ENCODE peak calls at places on chromosome 12, in ten cellular contexts. C is mucosa of descending colon, P is fibroblast of lung, V is right lobe of liver, Y is upper lobe of right lung, Q is heart left ventricle, K is mammary epithelial cell, A is transverse colon, T is suprapubic skin, X is pancreas. I is an unnamed sample. For H3K4me1, the result is how much of the 10 kb centered on the place peaks cover.

GRCh38 chr12:12938541-12938940 is 13.4 kb downstream of the GPRC5D start:
- DNase-seq in C (no peak), P (no peak), V (no peak), Y (no peak), Q (no peak), K (no peak), A (no peak), T (no peak), X (no peak), I (no peak)

GRCh38 chr12:48969847-48970701 is 1.5 kb downstream of the WNT10B start:
- DNase-seq in C (peak), P (peak), V (no peak), Y (no peak), Q (no peak), K (no peak), A (no peak), T (no peak), X (no peak), I (no peak)

GRCh38 chr12:70449074-70449757 is 83.1 kb downstream of the KCNMB4 start:
- DNase-seq in C (no peak), P (peak), V (no peak), Y (no peak), Q (no peak), K (peak), A (no peak), T (no peak), X (no peak), I (no peak)

GRCh38 chr12:117010693-117011451 is 88.3 kb downstream of the TESC start:
- DNase-seq in C (no peak), P (no peak), V (no peak), Y (no peak), Q (no peak), K (no peak), A (no peak), T (no peak), X (no peak), I (no peak)

GRCh38 chr12:31029916-31030562 is 43.6 kb upstream of the DDX11 start:
- DNase-seq in C (no peak), P (no peak), V (no peak), Y (no peak), Q (peak), K (no peak), A (no peak), T (no peak), X (no peak), I (no peak)

GRCh38 chr12:49349266-49349665 is 2.6 kb downstream of the DNAJC22 start:
- DNase-seq in C (no peak), P (no peak), V (peak), Y (peak), Q (no peak), K (no peak), A (no peak), T (no peak), X (no peak), I (no peak)

GRCh38 chr12:77734489-77734888 is 96.2 kb upstream of the NAV3 start:
- DNase-seq in C (no peak), P (peak), V (no peak), Y (no peak), Q (no peak), K (no peak), A (no peak), T (no peak), X (no peak), I (no peak)

GRCh38 chr12:22574921-22575320 is 30.6 kb upstream of the C2CD5 start:
- DNase-seq in C (no peak), P (no peak), V (no peak), Y (no peak), Q (no peak), K (no peak), A (no peak), T (no peak), X (no peak), I (no peak)

GRCh38 chr12:66653801-66654200 is 25.1 kb downstream of the GRIP1 start:
- DNase-seq in C (no peak), P (no peak), V (no peak), Y (no peak), Q (no peak), K (no peak), A (no peak), T (no peak), X (no peak), I (no peak)

GRCh38 chr12:128711486-128711885 is 112.3 kb downstream of the SLC15A4 start:
- DNase-seq in C (no peak), P (no peak), V (no peak), Y (no peak), Q (no peak), K (no peak), A (no peak), T (no peak), X (no peak), I (no peak)

GRCh38 chr12:32296541-32296940 is 102.8 kb upstream of the FGD4 start:
- DNase-seq in C (no peak), P (no peak), V (no peak), Y (no peak), Q (no peak), K (no peak), A (no peak), T (no peak), X (peak), I (no peak)

DNA sequence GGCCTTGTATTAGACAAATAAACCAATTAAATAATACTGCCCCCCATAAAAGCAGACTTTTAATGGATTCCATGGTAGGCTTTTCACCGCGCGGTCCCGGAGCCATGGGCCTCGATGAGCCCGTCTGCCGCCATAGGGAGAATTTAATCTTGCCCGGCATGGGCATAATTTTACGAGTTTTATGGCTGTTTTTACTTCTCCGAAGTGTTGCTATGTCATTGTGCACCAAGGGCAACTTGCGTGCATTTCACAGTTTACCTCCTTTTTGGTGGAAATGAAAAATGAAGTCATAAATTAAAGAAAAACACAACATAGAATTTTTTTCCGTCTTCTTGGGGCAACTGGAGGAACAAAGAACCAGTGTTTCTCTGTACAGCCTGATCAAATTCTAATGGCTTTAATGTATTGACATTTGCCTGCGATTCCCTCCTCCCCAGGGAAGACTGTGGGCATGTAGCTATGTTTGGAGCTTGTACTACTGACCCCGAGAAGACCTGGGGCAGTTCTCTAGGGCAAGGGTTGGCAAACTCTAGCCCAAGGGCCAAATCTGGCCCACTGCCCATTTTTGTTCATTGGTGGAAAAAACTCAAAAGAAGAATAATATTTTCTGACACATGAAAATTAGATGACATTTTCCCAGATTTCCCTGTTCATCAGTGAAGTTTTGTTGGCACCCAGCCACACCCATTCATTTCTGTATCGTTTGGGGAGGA is 142.7 kb downstream of the CHST11 start:
- DNase-seq in C (no peak), P (no peak), V (no peak), Y (no peak), Q (no peak), K (no peak), A (no peak), T (no peak), X (no peak), I (no peak)
- H3K4me1 ChIP-seq in C (under half), P (under half), V (under half), Y (under half), Q (under half), K (under half), A (under half), T (under half), X (under half), I (under half)

GRCh38 chr12:75509621-75510020 is 1.8 kb downstream of the KRR1 start:
- DNase-seq in C (no peak), P (no peak), V (no peak), Y (no peak), Q (no peak), K (peak), A (no peak), T (no peak), X (no peak), I (no peak)
- H3K4me3 ChIP-seq in C (no peak), P (peak), V (no peak), Y (no peak), Q (no peak), K (peak), A (no peak), T (no peak), X (no peak), I (no peak)

GRCh38 chr12:4825139-4825858 is 84.4 kb upstream of the KCNA1 start:
- DNase-seq in C (no peak), P (no peak), V (no peak), Y (no peak), Q (no peak), K (no peak), A (no peak), T (no peak), X (no peak), I (no peak)
- H3K4me1 ChIP-seq in C (under half), P (under half), V (under half), Y (under half), Q (under half), K (under half), A (under half), T (under half), X (under half), I (under half)

DNA sequence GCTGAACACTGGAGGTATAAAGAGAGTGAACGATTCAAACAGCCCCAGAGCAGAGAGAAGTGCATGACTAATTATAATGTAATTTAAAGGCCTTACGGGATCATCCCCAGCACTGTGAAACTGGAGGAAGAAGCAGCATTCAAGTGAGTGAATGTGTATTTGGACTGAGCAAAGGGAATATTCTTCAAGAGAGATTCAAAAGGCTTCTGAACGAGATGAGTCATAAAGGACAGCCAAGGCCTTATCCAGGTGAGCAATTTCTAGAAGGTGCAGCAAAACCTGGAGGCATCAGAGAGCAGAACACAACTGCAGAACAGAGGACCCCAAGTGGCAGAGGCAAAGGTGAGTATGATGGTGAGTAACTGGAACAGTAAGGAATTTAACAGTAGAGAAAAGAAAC is 127.2 kb downstream of the BCAT1 start:
- DNase-seq in C (no peak), P (peak), V (no peak), Y (no peak), Q (no peak), K (peak), A (no peak), T (no peak), X (no peak), I (no peak)
- H3K4me3 ChIP-seq in C (no peak), P (no peak), V (no peak), Y (no peak), Q (no peak), K (no peak), A (no peak), T (no peak), X (no peak), I (no peak)

DNA sequence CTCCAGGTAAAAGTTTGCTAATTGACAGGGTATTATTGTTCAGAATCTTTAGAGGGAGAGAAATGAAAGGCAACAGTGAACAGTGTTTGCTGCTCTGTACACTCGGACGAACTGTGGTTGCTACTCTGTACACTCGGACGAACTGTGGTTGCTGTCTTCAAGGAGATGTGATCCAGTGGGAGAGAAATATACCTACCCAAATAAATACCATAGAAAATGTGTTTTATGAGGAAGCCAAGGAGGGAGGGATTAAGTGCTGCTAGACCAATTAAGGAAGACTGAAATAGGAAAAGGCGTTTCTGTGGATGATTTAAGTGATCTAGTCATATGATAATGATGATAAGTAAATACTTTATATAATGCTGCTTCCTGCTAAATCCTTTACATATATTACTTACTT is 2.7 kb downstream of the STK38L start:
- DNase-seq in C (no peak), P (no peak), V (no peak), Y (no peak), Q (no peak), K (peak), A (no peak), T (no peak), X (no peak), I (no peak)
- H3K4me1 ChIP-seq in C (under half), P (under half), V (under half), Y (under half), Q (under half), K (under half), A (under half), T (under half), X (under half), I (under half)